ENCODE peak calls at places on chromosome 18, in five cellular contexts. H is hepatocyte; Z is stimulated activated CD8-positive, alpha-beta memory T cell treated with anti-CD3 and anti-CD28 coated beads, Interleukin-15, amount 100 ng/mL, for 24 hours; D is SJSA1; N is lower leg skin. P is an unnamed sample.

GRCh38 chr18:10318686-10318960 is 135.8 kb upstream of the APCDD1 start:
- DNase-seq in H (no peak), Z (no peak), D (no peak), N (peak), P (no peak)

GRCh38 chr18:5393779-5394178 is 98.3 kb upstream of the ZBTB14 start:
- DNase-seq in H (no peak), Z (no peak), D (no peak), N (no peak), P (no peak)

GRCh38 chr18:12092398-12093229 is 1.0 kb upstream of the ANKRD62 start:
- DNase-seq in H (peak), Z (no peak), D (no peak), N (no peak), P (no peak)

GRCh38 chr18:74525741-74526140 is 8.6 kb upstream of the CNDP1 start:
- DNase-seq in H (no peak), Z (no peak), D (no peak), N (peak), P (no peak)

GRCh38 chr18:22005191-22005824 is 164.1 kb upstream of the GATA6 start:
- DNase-seq in H (no peak), Z (no peak), D (no peak), N (peak), P (no peak)

GRCh38 chr18:48839819-48840490 is 110.8 kb downstream of the SMAD7 start:
- DNase-seq in H (no peak), Z (no peak), D (no peak), N (no peak), P (no peak)

GRCh38 chr18:34117319-34117718 is 107.4 kb downstream of the NOL4 start:
- DNase-seq in H (no peak), Z (no peak), D (no peak), N (no peak), P (no peak)

GRCh38 chr18:49814147-49814499 is 790 bp upstream of the ACAA2 start:
- DNase-seq in H (peak), Z (peak), D (peak), N (peak), P (no peak)

GRCh38 chr18:35730738-35731370 is 149.3 kb downstream of the GALNT1 start:
- DNase-seq in H (no peak), Z (no peak), D (no peak), N (no peak), P (no peak)

GRCh38 chr18:58953627-58954026 is 89.0 kb downstream of the ZNF532 start:
- DNase-seq in H (peak), Z (no peak), D (no peak), N (no peak), P (no peak)

GRCh38 chr18:12821408-12821807 is 62.6 kb downstream of the PTPN2 start:
- DNase-seq in H (no peak), Z (no peak), D (no peak), N (no peak), P (no peak)

GRCh38 chr18:64713284-64713683 is 564.4 kb upstream of the LINC00305 start:
- DNase-seq in H (no peak), Z (no peak), D (no peak), N (no peak), P (no peak)

GRCh38 chr18:47118986-47119385 is 31.3 kb downstream of the HDHD2 start:
- DNase-seq in H (no peak), Z (no peak), D (no peak), N (no peak), P (no peak)

GRCh38 chr18:26532367-26533340 is 15.7 kb downstream of the KCTD1 start:
- DNase-seq in H (no peak), Z (no peak), D (no peak), N (no peak), P (no peak)

GRCh38 chr18:77114564-77115391 is 17.8 kb downstream of the MBP start:
- DNase-seq in H (peak), Z (no peak), D (peak), N (peak), P (peak)

GRCh38 chr18:59228361-59228760 is 8.4 kb downstream of the GRP start:
- DNase-seq in H (no peak), Z (no peak), D (no peak), N (no peak), P (no peak)

GRCh38 chr18:54020346-54020745 is 204.1 kb downstream of the MBD2 start:
- DNase-seq in H (no peak), Z (no peak), D (no peak), N (no peak), P (no peak)

GRCh38 chr18:77131652-77132368 is 773 bp downstream of the MBP start:
- DNase-seq in H (peak), Z (no peak), D (no peak), N (peak), P (peak)

GRCh38 chr18:28143725-28144124 is 33.2 kb downstream of the CDH2 start:
- DNase-seq in H (no peak), Z (no peak), D (no peak), N (no peak), P (no peak)

GRCh38 chr18:41967680-41968079 is 12.6 kb downstream of the PIK3C3 start:
- DNase-seq in H (no peak), Z (no peak), D (no peak), N (no peak), P (no peak)

GRCh38 chr18:78293516-78293915 is 686.1 kb upstream of the SALL3 start:
- DNase-seq in H (no peak), Z (no peak), D (no peak), N (no peak), P (no peak)

GRCh38 chr18:23515911-23516546 is 12.7 kb downstream of the RMC1 start:
- DNase-seq in H (peak), Z (peak), D (peak), N (peak), P (peak)

GRCh38 chr18:42675810-42676209 is 439.7 kb downstream of the RIT2 start:
- DNase-seq in H (no peak), Z (no peak), D (no peak), N (no peak), P (no peak)

GRCh38 chr18:51321696-51322095 is 124.2 kb upstream of the MEX3C start:
- DNase-seq in H (peak), Z (no peak), D (no peak), N (no peak), P (no peak)

GRCh38 chr18:361941-362913 is 94.4 kb upstream of the THOC1 start:
- DNase-seq in H (peak), Z (no peak), D (peak), N (peak), P (no peak)

GRCh38 chr18:50312296-50313030 is 25.0 kb upstream of the CXXC1 start:
- DNase-seq in H (no peak), Z (no peak), D (no peak), N (no peak), P (no peak)

GRCh38 chr18:8484951-8485350 is 124.3 kb upstream of the RAB12 start:
- DNase-seq in H (no peak), Z (no peak), D (peak), N (peak), P (no peak)

GRCh38 chr18:48777026-48777736 is 173.6 kb downstream of the SMAD7 start:
- DNase-seq in H (peak), Z (peak), D (no peak), N (no peak), P (peak)

GRCh38 chr18:32910694-32911296 is 138.0 kb upstream of the KLHL14 start:
- DNase-seq in H (no peak), Z (no peak), D (no peak), N (no peak), P (no peak)

GRCh38 chr18:3985664-3986063 is 469.4 kb downstream of the DLGAP1 start:
- DNase-seq in H (no peak), Z (no peak), D (no peak), N (no peak), P (no peak)

GRCh38 chr18:43563780-43564179 is 286.5 kb upstream of the SYT4 start:
- DNase-seq in H (peak), Z (no peak), D (no peak), N (no peak), P (no peak)